ENCODE peak calls at places on chromosomes 16 and 17, in ten cellular contexts. U, X, Z, V, D, T, B, E, P and Q are unnamed samples.
A peak's percentile ranks its signal among the peaks of the same experiment; 100 is the strongest.

GRCh38 chr16:87733190-87733589 is 32.6 kb downstream of the KLHDC4 start:
- DNase-seq in X (no peak), B (no peak), V (no peak), E (no peak), P (no peak), T (no peak), D (no peak), U (no peak), Z (no peak), Q (no peak)

GRCh38 chr17:80863626-80864025 is 128.0 kb upstream of the CHMP6 start:
- DNase-seq in U (no peak), Z (no peak), E (no peak), X (no peak), B (no peak), V (no peak), P (no peak), D (no peak), T (no peak), Q (no peak)

GRCh38 chr16:73549960-73550359 is 502.0 kb upstream of the ZFHX3 start:
- DNase-seq in E (no peak), Z (no peak), B (no peak), U (no peak), P (no peak), X (no peak), T (no peak), D (no peak), V (no peak), Q (no peak)

GRCh38 chr16:17724242-17724898 is 253.6 kb upstream of the XYLT1 start:
- DNase-seq in Z (no peak), E (no peak), U (no peak), X (no peak), V (peak; percentile 6), T (no peak), P (no peak), D (no peak), B (peak; percentile 82), Q (no peak)

GRCh38 chr17:57999496-58000017 is 7.5 kb downstream of the SRSF1 start:
- DNase-seq in P (no peak), Z (no peak), X (no peak), B (peak; percentile 79), D (no peak), E (no peak), T (no peak), U (peak; percentile 80), V (peak; percentile 48), Q (no peak)

GRCh38 chr16:75229172-75230031 is 10.6 kb downstream of the CTRB1 start:
- DNase-seq in T (no peak), E (no peak), U (no peak), Z (no peak), P (peak; percentile 89), X (no peak), B (no peak), D (no peak), V (no peak), Q (no peak)

GRCh38 chr17:71777048-71777638 is 343.7 kb upstream of the SOX9 start:
- DNase-seq in E (no peak), U (no peak), V (no peak), P (no peak), T (no peak), Z (no peak), D (no peak), B (no peak), X (no peak), Q (no peak)

GRCh38 chr16:1474047-1474446 is 781 bp downstream of the CLCN7 start:
- DNase-seq in U (no peak), B (no peak), P (no peak), E (no peak), D (no peak), T (no peak), V (no peak), X (no peak), Z (no peak), Q (peak; percentile 22)

GRCh38 chr16:56625140-56625942 is at the start of gene MT1E:
- DNase-seq in X (peak; percentile 83), T (no peak), Z (peak; percentile 85), V (peak; percentile 74), P (peak; percentile 83), E (no peak), B (peak; percentile 76), U (peak; percentile 77), D (peak; percentile 86), Q (peak; percentile 71)

GRCh38 chr16:54285414-54286066 is 1.0 kb downstream of the IRX3 start:
- DNase-seq in U (no peak), X (no peak), E (peak; percentile 49), V (peak; percentile 71), T (no peak), P (peak; percentile 40), B (no peak), Z (peak; percentile 45), D (no peak), Q (peak; percentile 49)

GRCh38 chr17:67058036-67058435 is 13.7 kb downstream of the CACNG1 start:
- DNase-seq in B (no peak), P (no peak), U (no peak), E (peak; percentile 12), T (no peak), Z (no peak), V (no peak), X (no peak), D (no peak), Q (no peak)

GRCh38 chr17:18859256-18859655 is 1.3 kb downstream of the PRPSAP2 start:
- DNase-seq in D (no peak), B (peak; percentile 73), P (no peak), E (no peak), T (no peak), Z (no peak), U (no peak), X (no peak), V (no peak), Q (no peak)

GRCh38 chr16:10886739-10887269 is 9.8 kb downstream of the CIITA start:
- DNase-seq in U (no peak), P (no peak), V (no peak), Z (no peak), B (no peak), D (no peak), E (no peak), X (no peak), T (peak; percentile 43), Q (no peak)

GRCh38 chr17:72444517-72445054 is 323.8 kb downstream of the SOX9 start:
- DNase-seq in T (no peak), B (no peak), U (no peak), E (no peak), Z (no peak), D (no peak), X (no peak), P (no peak), V (no peak), Q (no peak)

GRCh38 chr16:2842340-2843000 is 12.4 kb downstream of the ZG16B start:
- DNase-seq in V (no peak), E (peak; percentile 80), P (peak; percentile 69), Z (peak; percentile 67), T (peak; percentile 16), D (peak; percentile 37), B (no peak), X (peak; percentile 72), U (peak; percentile 98), Q (no peak)

GRCh38 chr17:63985387-63986140 is 12.6 kb upstream of the PRR29 start:
- DNase-seq in T (no peak), U (no peak), Z (no peak), B (no peak), D (no peak), X (no peak), P (no peak), V (no peak), E (peak; percentile 71), Q (no peak)
- TF ChIP-seq CTCF in T (no peak), U (peak; percentile 35), Z (no peak), B (no peak), D (no peak), X (peak; percentile 8), P (no peak), V (no peak), E (peak; percentile 54), Q (no peak)

DNA sequence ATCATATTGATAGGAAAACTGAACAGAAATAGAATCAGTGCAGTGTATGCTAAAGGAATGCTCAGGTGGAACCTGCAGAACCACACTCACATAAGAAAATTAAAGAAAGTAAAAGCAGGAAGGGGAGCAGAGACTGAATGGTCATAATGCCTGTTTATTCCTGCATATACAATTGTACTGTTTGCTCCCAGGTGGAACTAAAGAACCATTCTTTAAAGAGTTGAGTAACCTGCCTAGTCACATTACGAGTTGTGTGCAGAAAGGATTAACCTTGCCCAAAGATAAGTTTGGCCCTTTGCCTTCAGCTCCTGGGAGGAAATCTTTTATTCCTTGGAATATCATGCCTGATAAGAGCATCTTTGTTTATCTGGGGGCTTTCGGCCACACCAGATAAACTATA is 434.7 kb downstream of the KIF2B start:
- DNase-seq in T (no peak), P (no peak), E (no peak), V (peak; percentile 29), D (no peak), Z (no peak), X (no peak), U (no peak), B (no peak), Q (no peak)
- H3K27ac ChIP-seq in T (no peak overlapping the region), P (no peak overlapping the region), E (no peak overlapping the region), V (no peak overlapping the region), D (no peak overlapping the region), Z (no peak overlapping the region), X (no peak overlapping the region), U (no peak overlapping the region), B (no peak overlapping the region), Q (no peak overlapping the region)

GRCh38 chr16:27436065-27436464 is 34.1 kb downstream of the IL21R start:
- DNase-seq in E (peak; percentile 9), Z (no peak), T (peak; percentile 10), V (no peak), D (no peak), U (no peak), B (no peak), X (no peak), P (no peak), Q (no peak)
- TF ChIP-seq CTCF in E (no peak), Z (no peak), T (no peak), V (no peak), D (no peak), U (no peak), B (no peak), X (no peak), P (no peak), Q (no peak)

GRCh38 chr17:63775420-63775819 is 1.4 kb downstream of the DDX42 start:
- DNase-seq in U (no peak), V (no peak), Z (no peak), E (no peak), X (no peak), D (no peak), P (no peak), B (no peak), T (no peak), Q (no peak)

GRCh38 chr17:63780928-63781327 is 7.0 kb downstream of the DDX42 start:
- DNase-seq in P (no peak), U (no peak), E (no peak), Z (no peak), X (no peak), T (no peak), V (no peak), B (no peak), D (no peak), Q (no peak)

GRCh38 chr17:63785556-63785955 is 11.6 kb downstream of the DDX42 start:
- DNase-seq in V (peak; percentile 90), T (no peak), Z (no peak), U (no peak), D (no peak), P (no peak), E (no peak), X (no peak), B (peak; percentile 78), Q (peak; percentile 45)

GRCh38 chr17:63783522-63783921 is 9.6 kb downstream of the DDX42 start:
- DNase-seq in U (no peak), V (no peak), Z (no peak), B (no peak), X (no peak), D (no peak), P (no peak), E (no peak), T (no peak), Q (no peak)

GRCh38 chr17:63780507-63780906 is 6.5 kb downstream of the DDX42 start:
- DNase-seq in U (peak; percentile 31), V (peak; percentile 92), Z (no peak), D (no peak), E (no peak), X (no peak), T (no peak), P (peak; percentile 37), B (peak; percentile 38), Q (peak; percentile 66)
- H3K27ac ChIP-seq in U (peak overlapping the region; percentile 34), V (peak overlapping the region; percentile 79), Z (no peak overlapping the region), D (no peak overlapping the region), E (no peak overlapping the region), X (peak overlapping the region; percentile 71), T (no peak overlapping the region), P (no peak overlapping the region), B (no peak overlapping the region), Q (no peak overlapping the region)